ENCODE peak calls at places on chromosomes 1 and 21, in seven cellular contexts. J is prostate gland; C is HAP-1; G is IMR-90; P is fibroblast of lung; S is CD4-positive, alpha-beta memory T cell; A is tibial nerve. O is an unnamed sample. For H3K9me3 and H3K4me1, the result is how much of the 10 kb centered on the place peaks cover.

GRCh38 chr1:150560011-150560438 is 10.8 kb downstream of the ADAMTSL4 start:
- DNase-seq in P (no peak), G (no peak), A (peak), S (peak), J (peak), C (peak), O (peak)

GRCh38 chr1:154747380-154747779 is 122.7 kb downstream of the KCNN3 start:
- DNase-seq in C (no peak), J (no peak), S (no peak), G (no peak), A (no peak), P (no peak), O (no peak)

GRCh38 chr1:64536836-64537490 is 67.0 kb downstream of the CACHD1 start:
- DNase-seq in P (no peak), J (peak), C (no peak), S (no peak), G (no peak), A (no peak), O (no peak)

GRCh38 chr1:33177996-33178540 is 3.8 kb downstream of the TRIM62 start:
- DNase-seq in J (no peak), S (no peak), C (no peak), P (no peak), A (no peak), G (no peak), O (no peak)

GRCh38 chr1:93178418-93178817 is 1.8 kb downstream of the TMED5 start:
- DNase-seq in C (peak), A (no peak), S (no peak), J (no peak), P (peak), G (peak), O (peak)

GRCh38 chr1:9061949-9062555 is 7.4 kb downstream of the SLC2A5 start:
- DNase-seq in S (no peak), J (no peak), C (no peak), A (no peak), P (peak), G (no peak), O (peak)

GRCh38 chr1:110053557-110054428 is 16.7 kb downstream of the ALX3 start:
- DNase-seq in A (peak), G (peak), S (peak), P (no peak), J (peak), C (peak), O (peak)

GRCh38 chr1:206705744-206706297 is 21.1 kb downstream of the MAPKAPK2 start:
- DNase-seq in G (no peak), S (no peak), A (no peak), C (no peak), P (peak), J (no peak), O (no peak)

GRCh38 chr1:66752000-66752592 is at the start of gene DYNLT5:
- DNase-seq in S (no peak), J (no peak), A (no peak), P (peak), G (peak), C (peak), O (peak)

GRCh38 chr1:211241071-211241470 is 18.1 kb upstream of the RCOR3 start:
- DNase-seq in P (no peak), C (no peak), J (no peak), G (no peak), A (no peak), S (no peak), O (no peak)

GRCh38 chr1:186735463-186735862 is 55.2 kb upstream of the PTGS2 start:
- DNase-seq in G (peak), S (no peak), P (no peak), C (no peak), J (no peak), A (no peak), O (no peak)

GRCh38 chr1:27603320-27603961 is 503 bp downstream of the AHDC1 start:
- DNase-seq in P (no peak), J (peak), C (peak), A (no peak), G (no peak), S (peak), O (peak)

GRCh38 chr1:202662081-202662480 is 48.2 kb downstream of the SYT2 start:
- DNase-seq in A (no peak), C (no peak), S (no peak), G (no peak), J (no peak), P (no peak), O (no peak)

GRCh38 chr1:211632808-211633522 is 42.5 kb downstream of the NEK2 start:
- DNase-seq in S (no peak), J (peak), A (no peak), G (peak), P (peak), C (no peak), O (peak)

GRCh38 chr21:37551406-37552355 is 185.1 kb downstream of the DYRK1A start:
- DNase-seq in G (no peak), C (peak), S (no peak), J (no peak), P (peak), A (no peak), O (peak)
- H3K4me3 ChIP-seq in G (no peak), C (no peak), S (no peak), J (no peak), P (no peak), A (no peak), O (peak)

GRCh38 chr1:248737457-248737856 is 18.1 kb downstream of the LYPD8 start:
- DNase-seq in J (no peak), C (no peak), S (no peak), P (no peak), G (no peak), A (no peak), O (no peak)
- H3K9me3 ChIP-seq in J (under half), C (under half), S (under half), P (under half), G (under half), A (under half), O (under half)

GRCh38 chr1:171495444-171495843 is 10.1 kb downstream of the PRRC2C start:
- DNase-seq in A (no peak), C (no peak), S (no peak), G (peak), P (no peak), J (no peak), O (no peak)
- H3K4me1 ChIP-seq in A (under half), C (under half), S (half or more), G (under half), P (under half), J (under half), O (under half)

GRCh38 chr1:232212248-232212647 is 417.7 kb downstream of the SIPA1L2 start:
- DNase-seq in S (no peak), G (no peak), C (no peak), P (peak), J (no peak), A (no peak), O (no peak)
- H3K4me3 ChIP-seq in S (no peak), G (no peak), C (no peak), P (no peak), J (no peak), A (no peak), O (no peak)